ENCODE peak calls at places on chromosomes 16 and 17, in seven cellular contexts. D is Panc1; U is sigmoid colon; N is testis; T is lung; E is CD4-positive, CD25-positive, alpha-beta regulatory T cell; W is CD8-positive, alpha-beta T cell. P is an unnamed sample. For H3K4me1, the result is how much of the 10 kb centered on the place peaks cover.

GRCh38 chr17:48593126-48593829 is at the start of gene HOXB5:
- DNase-seq in D (no peak), U (no peak), N (no peak), T (no peak), E (no peak), W (no peak), P (no peak)

GRCh38 chr17:57328109-57328882 is 72.0 kb downstream of the MSI2 start:
- DNase-seq in D (no peak), U (no peak), N (no peak), T (no peak), E (no peak), W (no peak), P (no peak)

GRCh38 chr16:49921791-49922456 is 66.0 kb upstream of the ZNF423 start:
- DNase-seq in D (peak), U (peak), N (peak), T (peak), E (no peak), W (peak), P (no peak)

GRCh38 chr16:12508054-12508453 is 295.6 kb downstream of the CPPED1 start:
- DNase-seq in D (no peak), U (peak), N (no peak), T (no peak), E (no peak), W (no peak), P (no peak)

GRCh38 chr16:80743273-80743672 is 61.1 kb downstream of the CDYL2 start:
- DNase-seq in D (no peak), U (no peak), N (no peak), T (no peak), E (no peak), W (no peak), P (no peak)

GRCh38 chr16:11092788-11093577 is 148.6 kb downstream of the CLEC16A start:
- DNase-seq in D (no peak), U (no peak), N (no peak), T (no peak), E (no peak), W (no peak), P (no peak)

GRCh38 chr17:64420143-64420670 is 28.7 kb upstream of the MILR1 start:
- DNase-seq in D (peak), U (no peak), N (no peak), T (no peak), E (peak), W (no peak), P (peak)

GRCh38 chr17:60671482-60671881 is 6.2 kb upstream of the BCAS3 start:
- DNase-seq in D (no peak), U (no peak), N (no peak), T (no peak), E (no peak), W (no peak), P (no peak)

GRCh38 chr17:77485089-77485833 is 344.5 kb downstream of the SEC14L1 start:
- DNase-seq in D (no peak), U (no peak), N (no peak), T (no peak), E (no peak), W (no peak), P (no peak)
- H3K4me1 ChIP-seq in D (under half), U (under half), N (under half), T (under half), E (under half), W (half or more), P (under half)

GRCh38 chr17:80611831-80612230 is 67.2 kb downstream of the RPTOR start:
- DNase-seq in D (no peak), U (no peak), N (no peak), T (no peak), E (no peak), W (no peak), P (no peak)
- H3K27ac ChIP-seq in D (no peak), U (no peak), N (no peak), T (no peak), E (no peak), W (no peak), P (no peak)

GRCh38 chr16:4109250-4109736 is 6.9 kb downstream of the ADCY9 start:
- DNase-seq in D (no peak), U (no peak), N (no peak), T (no peak), E (no peak), W (no peak), P (no peak)
- H3K4me1 ChIP-seq in D (under half), U (under half), N (under half), T (under half), E (under half), W (under half), P (under half)

GRCh38 chr17:39165844-39166349 is at the start of gene ARL5C:
- DNase-seq in D (no peak), U (no peak), N (no peak), T (no peak), E (no peak), W (no peak), P (no peak)
- H3K27ac ChIP-seq in D (no peak), U (peak), N (no peak), T (no peak), E (no peak), W (peak), P (no peak)

GRCh38 chr17:7479139-7479388 is 367 bp downstream of the ZBTB4 start:
- DNase-seq in D (no peak), U (no peak), N (no peak), T (no peak), E (no peak), W (no peak), P (no peak)
- H3K4me1 ChIP-seq in D (under half), U (half or more), N (under half), T (under half), E (under half), W (under half), P (under half)

P was measured in effector memory CD4-positive, alpha-beta T cell.